ENCODE peak calls at places on chromosomes 5 and 9, in seven cellular contexts. W, M, Q, O, L, R and K are unnamed samples. For H3K4me1, the result is how much of the 10 kb centered on the place peaks cover.

GRCh38 chr5:21919417-21920022 is 933.6 kb downstream of the CDH12 start:
- DNase-seq in M (no peak), L (peak), O (no peak), W (no peak), R (peak), Q (peak), K (peak)

GRCh38 chr9:12715268-12715667 is 22.1 kb downstream of the TYRP1 start:
- DNase-seq in L (no peak), M (no peak), R (no peak), O (no peak), W (no peak), Q (no peak), K (no peak)

GRCh38 chr5:116135344-116135743 is 50.5 kb downstream of the COMMD10 start:
- DNase-seq in M (no peak), R (no peak), L (no peak), O (no peak), Q (no peak), W (no peak), K (no peak)

GRCh38 chr9:36207016-36207415 is 16.3 kb downstream of the CLTA start:
- DNase-seq in Q (peak), L (peak), R (no peak), W (no peak), O (peak), M (no peak), K (no peak)

GRCh38 chr5:8879248-8879647 is 666.6 kb downstream of the SEMA5A start:
- DNase-seq in L (no peak), W (no peak), R (no peak), Q (no peak), O (no peak), M (no peak), K (no peak)

GRCh38 chr5:157232706-157233105 is 33.2 kb upstream of the CYFIP2 start:
- DNase-seq in M (no peak), Q (no peak), L (no peak), R (no peak), O (no peak), W (no peak), K (no peak)

GRCh38 chr9:121267689-121268597 is at the start of gene GSN:
- DNase-seq in L (no peak), O (peak), M (peak), Q (peak), R (peak), W (peak), K (peak)

GRCh38 chr5:40480392-40480791 is 199.3 kb upstream of the PTGER4 start:
- DNase-seq in M (no peak), L (no peak), O (no peak), Q (no peak), R (no peak), W (no peak), K (no peak)

GRCh38 chr9:7315746-7316457 is 483.7 kb downstream of the DMAC1 start:
- DNase-seq in M (no peak), Q (peak), W (no peak), L (peak), R (no peak), O (no peak), K (peak)

GRCh38 chr5:125559296-125559695 is 812.9 kb upstream of the ZNF608 start:
- DNase-seq in O (no peak), M (no peak), Q (peak), W (no peak), L (peak), R (peak), K (peak)

GRCh38 chr9:81314525-81314924 is 374.8 kb downstream of the TLE1 start:
- DNase-seq in R (no peak), O (no peak), M (peak), L (no peak), W (no peak), Q (no peak), K (no peak)

GRCh38 chr5:19837536-19838179 is 150.3 kb downstream of the CDH18 start:
- DNase-seq in W (no peak), O (no peak), R (no peak), Q (peak), L (peak), M (no peak), K (peak)

GRCh38 chr9:70056545-70056944 is 12.9 kb downstream of the MAMDC2 start:
- DNase-seq in L (no peak), R (no peak), W (no peak), M (no peak), O (no peak), Q (no peak), K (no peak)

GRCh38 chr5:98773214-98773463 is 324 bp upstream of the RGMB start:
- DNase-seq in R (no peak), W (no peak), L (no peak), M (no peak), Q (no peak), O (no peak), K (no peak)

GRCh38 chr5:150339165-150339564 is 18.3 kb upstream of the TCOF1 start:
- DNase-seq in R (no peak), L (no peak), Q (no peak), W (no peak), M (no peak), O (no peak), K (no peak)

GRCh38 chr5:16773990-16774389 is 157.2 kb upstream of the RETREG1 start:
- DNase-seq in W (no peak), M (no peak), R (no peak), O (no peak), L (peak), Q (peak), K (peak)

GRCh38 chr5:73282383-73282782 is 109.4 kb downstream of the TMEM174 start:
- DNase-seq in Q (no peak), L (no peak), M (no peak), R (no peak), W (no peak), O (no peak), K (no peak)

GRCh38 chr9:100295240-100295639 is 57.5 kb downstream of the TEX10 start:
- DNase-seq in L (no peak), O (no peak), W (no peak), M (peak), R (no peak), Q (no peak), K (no peak)

GRCh38 chr5:90408571-90409317 is 812 bp downstream of the CETN3 start:
- DNase-seq in O (no peak), W (no peak), Q (no peak), M (no peak), R (no peak), L (no peak), K (no peak)

GRCh38 chr5:66174338-66174737 is 30.2 kb downstream of the SREK1 start:
- DNase-seq in W (no peak), O (no peak), L (no peak), Q (peak), M (no peak), R (no peak), K (peak)

GRCh38 chr9:101376117-101376866 is 8.5 kb downstream of the BAAT start:
- DNase-seq in M (peak), O (no peak), Q (peak), R (peak), L (peak), W (no peak), K (peak)

GRCh38 chr9:128685636-128686489 is 3.2 kb upstream of the SET start:
- DNase-seq in M (no peak), L (no peak), Q (no peak), O (no peak), R (no peak), W (no peak), K (no peak)

GRCh38 chr5:35229076-35230042 is 928 bp downstream of the PRLR start:
- DNase-seq in R (no peak), L (no peak), W (no peak), M (peak), Q (no peak), O (no peak), K (no peak)

GRCh38 chr5:112908854-112909253 is 13.2 kb downstream of the REEP5 start:
- DNase-seq in Q (no peak), R (no peak), W (no peak), L (no peak), O (no peak), M (no peak), K (no peak)

GRCh38 chr5:32090755-32091128 is 83.4 kb downstream of the GOLPH3 start:
- DNase-seq in Q (no peak), M (no peak), W (no peak), L (no peak), R (no peak), O (no peak), K (no peak)

GRCh38 chr5:16260000-16260399 is 80.4 kb upstream of the MARCHF11 start:
- DNase-seq in R (no peak), W (no peak), L (no peak), O (no peak), M (no peak), Q (no peak), K (no peak)

GRCh38 chr5:142845402-142845901 is 75.3 kb downstream of the ARHGAP26 start:
- DNase-seq in W (peak), L (no peak), O (no peak), M (no peak), R (no peak), Q (no peak), K (no peak)

GRCh38 chr9:110578575-110578895 is 1.0 kb downstream of the SVEP1 start:
- DNase-seq in R (no peak), O (no peak), L (no peak), M (no peak), W (no peak), Q (no peak), K (no peak)
- H3K27ac ChIP-seq in R (peak), O (peak), L (no peak), M (no peak), W (peak), Q (peak), K (peak)

DNA sequence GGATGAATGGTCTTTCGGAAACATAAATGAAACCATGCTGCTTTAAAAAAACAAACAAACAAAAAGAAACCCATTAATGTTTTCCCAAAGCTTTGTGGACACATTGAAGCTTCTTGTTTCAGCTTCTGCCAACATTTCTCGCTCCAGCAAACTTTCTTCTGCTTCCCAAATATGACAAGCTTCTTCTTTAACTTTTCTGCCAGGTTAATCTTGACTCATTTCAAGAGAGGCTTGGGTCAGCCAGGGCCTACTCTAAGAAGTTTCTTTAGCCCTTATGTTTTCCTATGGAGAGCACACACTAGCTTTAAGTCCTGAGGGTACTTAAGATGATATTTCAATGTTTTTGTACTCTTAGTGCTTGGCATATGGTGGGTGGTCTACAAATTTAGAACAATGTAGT is 6.1 kb downstream of the ANXA1 start:
- DNase-seq in M (no peak), Q (no peak), W (no peak), L (no peak), R (no peak), O (no peak), K (no peak)
- H3K4me1 ChIP-seq in M (under half), Q (under half), W (half or more), L (under half), R (half or more), O (under half), K (under half)

DNA sequence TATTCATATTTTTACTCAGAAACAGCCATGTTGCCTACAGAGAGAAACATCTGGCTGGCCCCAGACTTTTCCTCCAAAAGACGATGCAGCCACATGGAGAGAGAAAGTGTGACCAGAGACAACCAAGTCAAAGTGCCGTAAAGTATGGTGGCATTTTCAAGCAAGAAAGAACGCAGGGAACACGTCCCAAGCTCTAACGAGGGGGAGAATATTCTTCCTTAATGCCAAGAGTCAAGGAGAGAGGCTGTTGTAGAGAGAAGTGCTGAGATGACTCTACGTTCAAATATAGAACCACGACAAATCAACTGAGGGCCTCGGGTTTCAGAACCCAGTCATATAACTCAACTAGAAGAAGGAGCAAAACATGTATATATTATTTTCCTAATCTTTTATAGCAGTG is 55.9 kb downstream of the FNBP1 start:
- DNase-seq in Q (peak), M (no peak), O (no peak), W (no peak), R (no peak), L (no peak), K (no peak)
- H3K4me3 ChIP-seq in Q (no peak), M (no peak), O (peak), W (no peak), R (no peak), L (no peak), K (no peak)

DNA sequence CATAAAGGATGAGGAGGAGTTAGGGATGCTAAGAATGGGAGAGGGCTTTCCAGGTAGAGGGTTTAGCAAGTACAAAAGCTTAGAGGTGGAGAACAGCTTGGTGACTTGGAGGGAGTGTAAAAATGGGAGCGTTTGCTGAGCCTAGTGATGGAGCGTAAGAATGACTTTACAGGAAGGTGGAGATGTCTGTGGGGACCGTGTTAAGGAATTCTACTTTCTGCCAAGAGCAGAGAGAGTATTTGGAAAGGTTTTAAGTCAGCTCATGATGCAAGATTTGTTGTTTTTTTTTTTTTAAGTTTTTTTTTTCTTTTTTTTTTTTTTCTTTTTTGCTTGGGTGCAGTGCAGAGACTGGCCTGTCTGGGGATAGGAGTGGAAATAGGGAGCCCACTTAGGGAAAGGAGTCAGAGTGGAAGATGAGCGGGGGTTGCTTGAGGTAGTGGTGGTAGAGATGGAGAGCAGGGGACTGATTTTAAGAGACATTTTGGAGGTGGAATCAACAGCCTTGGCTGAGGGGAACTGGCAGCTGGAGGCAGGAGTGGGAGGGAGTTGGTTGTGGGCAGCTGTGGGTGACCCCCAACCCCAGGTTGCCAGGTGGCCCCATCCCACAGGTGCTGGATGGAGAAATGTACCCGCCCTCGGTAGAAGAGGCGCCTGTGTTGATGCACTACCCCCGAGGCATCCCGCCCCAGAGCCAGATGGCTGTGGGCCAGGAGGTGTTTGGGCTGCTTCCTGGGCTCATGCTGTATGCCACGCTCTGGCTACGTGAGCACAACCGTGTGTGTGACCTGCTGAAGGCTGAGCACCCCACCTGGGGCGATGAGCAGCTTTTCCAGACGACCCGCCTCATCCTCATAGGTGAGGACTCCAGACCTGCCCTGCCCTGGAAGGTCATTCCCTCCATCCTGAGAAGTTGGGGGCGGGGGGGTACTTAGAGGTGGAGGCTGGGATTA is 12.4 kb downstream of the PTGS1 start:
- DNase-seq in O (no peak), Q (peak), M (peak), L (no peak), R (no peak), W (no peak), K (peak)
- H3K27ac ChIP-seq in O (no peak), Q (peak), M (no peak), L (no peak), R (peak), W (no peak), K (peak)

GRCh38 chr9:130894546-130894945 is 2.1 kb downstream of the QRFP start:
- DNase-seq in O (no peak), Q (no peak), R (no peak), M (no peak), W (no peak), L (no peak), K (no peak)
- H3K4me1 ChIP-seq in O (under half), Q (under half), R (under half), M (under half), W (under half), L (under half), K (under half)

GRCh38 chr9:137588311-137588710 is 2.0 kb downstream of the ZMYND19 start:
- DNase-seq in L (no peak), W (no peak), Q (no peak), O (no peak), R (no peak), M (no peak), K (no peak)
- H3K4me3 ChIP-seq in L (no peak), W (no peak), Q (no peak), O (no peak), R (no peak), M (no peak), K (no peak)